ENCODE peak calls at places on chromosome 1, in nine cellular contexts. C is SJSA1; B is H7; F is tibial nerve; W is foreskin fibroblast; M is CD8-positive, alpha-beta T cell; R is fibroblast of mammary gland; T is heart right ventricle; N is iPS DF 6.9. L is an unnamed sample.

GRCh38 chr1:4215391-4215790 is 315.3 kb upstream of the C1orf174 start:
- DNase-seq in C (no peak), B (no peak), F (no peak), W (no peak), M (no peak), R (no peak), T (no peak), N (no peak), L (no peak)

GRCh38 chr1:179813626-179814351 is 63.8 kb downstream of the TOR1AIP2 start:
- DNase-seq in C (no peak), B (peak), F (no peak), W (no peak), M (no peak), R (no peak), T (no peak), N (no peak), L (no peak)

GRCh38 chr1:228861830-228862176 is 126.5 kb downstream of the RHOU start:
- DNase-seq in C (no peak), B (no peak), F (no peak), W (no peak), M (no peak), R (peak), T (no peak), N (no peak), L (no peak)

GRCh38 chr1:166133276-166133841 is 33.4 kb downstream of the FAM78B start:
- DNase-seq in C (no peak), B (no peak), F (no peak), W (no peak), M (no peak), R (peak), T (no peak), N (no peak), L (no peak)

GRCh38 chr1:115641762-115642167 is at the start of gene VANGL1:
- DNase-seq in C (peak), B (peak), F (no peak), W (peak), M (no peak), R (peak), T (peak), N (no peak), L (no peak)

GRCh38 chr1:15299811-15300210 is 52.8 kb downstream of the FHAD1 start:
- DNase-seq in C (no peak), B (no peak), F (no peak), W (no peak), M (no peak), R (no peak), T (no peak), N (no peak), L (no peak)

GRCh38 chr1:57632401-57632800 is 208.5 kb upstream of the DAB1 start:
- DNase-seq in C (no peak), B (no peak), F (no peak), W (no peak), M (no peak), R (no peak), T (no peak), N (no peak), L (no peak)

GRCh38 chr1:110309768-110310167 is 29.4 kb upstream of the RBM15 start:
- DNase-seq in C (no peak), B (no peak), F (no peak), W (peak), M (no peak), R (peak), T (no peak), N (no peak), L (no peak)

GRCh38 chr1:1779691-1780597 is 1.7 kb upstream of the NADK start:
- DNase-seq in C (no peak), B (peak), F (peak), W (peak), M (peak), R (peak), T (no peak), N (no peak), L (peak)

GRCh38 chr1:110874303-110875215 is 1.6 kb downstream of the CD53 start:
- DNase-seq in C (no peak), B (no peak), F (no peak), W (no peak), M (no peak), R (no peak), T (no peak), N (no peak), L (no peak)

GRCh38 chr1:243686149-243686548 is 163.9 kb downstream of the AKT3 start:
- DNase-seq in C (no peak), B (no peak), F (no peak), W (no peak), M (no peak), R (peak), T (no peak), N (no peak), L (no peak)

GRCh38 chr1:59323879-59324278 is 27.0 kb downstream of the FGGY start:
- DNase-seq in C (no peak), B (no peak), F (no peak), W (no peak), M (no peak), R (no peak), T (no peak), N (no peak), L (no peak)

GRCh38 chr1:218656301-218657037 is 311.3 kb downstream of the TGFB2 start:
- DNase-seq in C (no peak), B (no peak), F (no peak), W (peak), M (no peak), R (peak), T (no peak), N (no peak), L (no peak)

GRCh38 chr1:175287377-175287776 is 94.8 kb upstream of the KIAA0040 start:
- DNase-seq in C (no peak), B (no peak), F (no peak), W (no peak), M (no peak), R (no peak), T (no peak), N (no peak), L (peak)

GRCh38 chr1:228976316-228976715 is 241.0 kb downstream of the RHOU start:
- DNase-seq in C (no peak), B (peak), F (no peak), W (no peak), M (no peak), R (no peak), T (no peak), N (no peak), L (no peak)

GRCh38 chr1:246144931-246145330 is 362.1 kb downstream of the SMYD3 start:
- DNase-seq in C (no peak), B (no peak), F (no peak), W (no peak), M (no peak), R (no peak), T (no peak), N (no peak), L (no peak)

GRCh38 chr1:204335085-204335484 is 24.6 kb downstream of the PLEKHA6 start:
- DNase-seq in C (peak), B (no peak), F (no peak), W (no peak), M (no peak), R (no peak), T (no peak), N (no peak), L (no peak)

GRCh38 chr1:54237656-54238055 is 37.7 kb downstream of the MRPL37 start:
- DNase-seq in C (no peak), B (no peak), F (no peak), W (no peak), M (no peak), R (peak), T (no peak), N (no peak), L (no peak)

GRCh38 chr1:232009741-232010140 is 383.2 kb downstream of the DISC1 start:
- DNase-seq in C (no peak), B (no peak), F (no peak), W (no peak), M (no peak), R (no peak), T (no peak), N (no peak), L (no peak)

GRCh38 chr1:64966158-64966963 is at the start of gene JAK1:
- DNase-seq in C (peak), B (peak), F (peak), W (peak), M (peak), R (peak), T (peak), N (peak), L (peak)

GRCh38 chr1:232628335-232629214 is 1.4 kb downstream of the SIPA1L2 start:
- DNase-seq in C (peak), B (no peak), F (no peak), W (peak), M (no peak), R (peak), T (no peak), N (no peak), L (no peak)

GRCh38 chr1:235943581-235944114 is 76.9 kb upstream of the LYST start:
- DNase-seq in C (peak), B (no peak), F (no peak), W (peak), M (no peak), R (peak), T (no peak), N (no peak), L (no peak)

GRCh38 chr1:219833214-219833816 is 95.0 kb downstream of the SLC30A10 start:
- DNase-seq in C (no peak), B (peak), F (no peak), W (no peak), M (no peak), R (no peak), T (no peak), N (no peak), L (no peak)

GRCh38 chr1:14113841-14114567 is 414.0 kb downstream of the PRDM2 start:
- DNase-seq in C (peak), B (peak), F (peak), W (no peak), M (no peak), R (peak), T (peak), N (peak), L (no peak)

GRCh38 chr1:44270666-44271628 is 57.7 kb downstream of the DMAP1 start:
- DNase-seq in C (no peak), B (no peak), F (no peak), W (no peak), M (no peak), R (peak), T (no peak), N (no peak), L (no peak)

GRCh38 chr1:16048573-16049189 is 5.1 kb downstream of the CLCNKB start:
- DNase-seq in C (no peak), B (peak), F (peak), W (peak), M (peak), R (no peak), T (peak), N (peak), L (peak)

GRCh38 chr1:49358036-49358435 is 581.3 kb upstream of the BEND5 start:
- DNase-seq in C (no peak), B (no peak), F (no peak), W (no peak), M (no peak), R (no peak), T (no peak), N (no peak), L (no peak)

GRCh38 chr1:67211589-67212563 is 45.6 kb downstream of the IL23R start:
- DNase-seq in C (no peak), B (no peak), F (peak), W (no peak), M (no peak), R (peak), T (no peak), N (no peak), L (peak)

GRCh38 chr1:178768423-178768822 is 43.4 kb downstream of the RALGPS2 start:
- DNase-seq in C (no peak), B (peak), F (no peak), W (no peak), M (peak), R (peak), T (no peak), N (peak), L (no peak)

GRCh38 chr1:41656088-41656487 is 171.6 kb upstream of the EDN2 start:
- DNase-seq in C (no peak), B (no peak), F (no peak), W (no peak), M (no peak), R (no peak), T (no peak), N (no peak), L (no peak)

GRCh38 chr1:224852901-224853568 is 76.4 kb upstream of the DNAH14 start:
- DNase-seq in C (peak), B (peak), F (peak), W (peak), M (no peak), R (peak), T (no peak), N (no peak), L (no peak)

GRCh38 chr1:25695066-25695990 is 78.7 kb downstream of the MAN1C1 start:
- DNase-seq in C (peak), B (peak), F (peak), W (peak), M (no peak), R (peak), T (peak), N (no peak), L (no peak)

GRCh38 chr1:218585565-218586184 is 240.5 kb downstream of the TGFB2 start:
- DNase-seq in C (peak), B (peak), F (no peak), W (no peak), M (no peak), R (peak), T (no peak), N (peak), L (no peak)

GRCh38 chr1:193471981-193472380 is 285.6 kb upstream of the B3GALT2 start:
- DNase-seq in C (no peak), B (no peak), F (no peak), W (peak), M (no peak), R (no peak), T (no peak), N (no peak), L (no peak)
- H3K4me3 ChIP-seq in C (no peak), B (no peak), F (no peak), W (no peak), M (no peak), R (no peak), T (no peak), N (no peak), L (no peak)

DNA sequence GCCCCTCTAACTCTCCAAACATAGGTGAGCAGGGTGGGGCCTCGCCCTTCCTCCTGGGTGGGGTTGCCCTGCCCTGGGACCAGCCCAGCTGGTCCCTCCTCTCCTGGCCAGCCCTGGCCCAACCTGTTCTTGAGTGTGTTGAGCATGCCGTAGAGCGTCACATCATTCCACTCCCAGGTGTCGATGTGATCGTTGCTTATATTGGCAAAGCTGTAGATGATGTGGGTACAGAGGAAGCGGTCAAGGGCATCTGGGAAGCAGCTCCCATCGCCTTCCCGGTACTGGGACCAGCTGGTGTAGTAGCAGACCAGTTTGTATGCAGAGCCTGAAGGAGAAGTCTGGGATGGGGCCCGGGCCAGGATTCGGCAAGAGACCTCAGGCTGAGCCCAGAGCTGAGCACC is 1.4 kb downstream of the CHI3L1 start:
- DNase-seq in C (no peak), B (peak), F (no peak), W (no peak), M (no peak), R (no peak), T (no peak), N (no peak), L (no peak)
- H3K4me3 ChIP-seq in C (no peak), B (no peak), F (no peak), W (no peak), M (no peak), R (no peak), T (no peak), N (no peak), L (no peak)

GRCh38 chr1:84442256-84442655 is 36.8 kb upstream of the RPF1 start:
- DNase-seq in C (peak), B (no peak), F (peak), W (peak), M (no peak), R (peak), T (no peak), N (no peak), L (peak)
- H3K4me3 ChIP-seq in C (no peak), B (no peak), F (no peak), W (no peak), M (no peak), R (no peak), T (no peak), N (no peak), L (no peak)

DNA sequence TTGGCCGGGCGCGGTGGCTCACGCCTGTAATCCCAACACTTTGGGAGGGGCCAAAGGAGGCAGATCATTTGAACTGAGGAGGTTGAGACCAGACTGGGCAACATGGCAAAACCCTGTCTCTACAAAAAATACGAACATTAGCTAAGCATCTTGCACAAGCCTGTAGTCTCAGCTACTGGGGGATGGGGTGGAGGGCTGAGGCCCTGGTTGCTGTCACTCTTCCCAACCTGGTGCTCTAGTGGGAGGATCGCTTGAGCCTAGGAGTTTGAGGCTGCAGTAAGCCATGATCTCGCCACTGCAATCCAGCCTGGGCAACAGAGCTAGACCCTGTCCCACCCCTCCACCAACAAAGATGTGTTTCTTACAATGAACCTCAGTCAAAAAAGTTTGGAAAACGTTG is 2.8 kb downstream of the PHGDH start:
- DNase-seq in C (no peak), B (no peak), F (peak), W (no peak), M (no peak), R (peak), T (no peak), N (no peak), L (no peak)
- H3K4me3 ChIP-seq in C (no peak), B (no peak), F (no peak), W (peak), M (no peak), R (no peak), T (peak), N (no peak), L (no peak)

DNA sequence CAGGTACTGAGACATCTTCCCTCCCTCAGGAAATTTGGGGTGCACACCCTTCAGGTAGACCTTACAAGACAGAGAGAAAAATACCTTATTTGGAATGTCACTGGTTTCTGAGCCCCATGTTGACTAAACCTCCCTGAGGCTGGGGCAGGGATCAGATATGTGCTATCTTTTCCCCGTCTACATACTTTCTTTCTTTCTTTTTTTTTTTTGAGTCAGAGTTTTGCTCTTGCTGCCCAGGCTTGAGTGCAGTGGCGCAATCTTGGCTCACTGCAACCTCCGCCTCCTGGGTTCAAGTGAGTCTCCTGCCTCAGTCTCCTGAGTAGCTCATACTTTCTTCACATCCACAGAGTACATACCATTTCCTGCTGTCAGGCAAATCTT is 1.6 kb downstream of the CYB5R1 start:
- DNase-seq in C (no peak), B (no peak), F (no peak), W (no peak), M (no peak), R (no peak), T (no peak), N (no peak), L (no peak)
- H3K4me3 ChIP-seq in C (no peak), B (no peak), F (no peak), W (no peak), M (no peak), R (no peak), T (peak), N (no peak), L (no peak)